ENCODE peak calls at places on chromosomes 1 and 21, in five cellular contexts. I is foreskin fibroblast, L is thoracic aorta, F is bronchial epithelial cell, H is tibial nerve. E is an unnamed sample.

GRCh38 chr1:33441088-33441745 is 10.3 kb upstream of the PHC2 start:
- DNase-seq in I (no peak), L (no peak), F (no peak), H (no peak), E (no peak)

GRCh38 chr1:204287466-204287881 is 72.3 kb downstream of the PLEKHA6 start:
- DNase-seq in I (no peak), L (no peak), F (no peak), H (no peak), E (no peak)

GRCh38 chr1:236491469-236492136 is 32.2 kb upstream of the LGALS8 start:
- DNase-seq in I (no peak), L (no peak), F (no peak), H (no peak), E (no peak)

GRCh38 chr21:42939581-42940413 is 14.4 kb upstream of the ERVH48-1 start:
- DNase-seq in I (peak), L (peak), F (peak), H (peak), E (peak)

GRCh38 chr1:87450615-87451209 is 122.0 kb downstream of the LMO4 start:
- DNase-seq in I (no peak), L (no peak), F (peak), H (no peak), E (no peak)

GRCh38 chr1:27031235-27032118 is 18.8 kb upstream of the TENT5B start:
- DNase-seq in I (peak), L (peak), F (peak), H (no peak), E (peak)

GRCh38 chr1:210214573-210215409 is 17.8 kb upstream of the SERTAD4 start:
- DNase-seq in I (peak), L (no peak), F (peak), H (no peak), E (no peak)

GRCh38 chr21:15592271-15592860 is 137.4 kb upstream of the USP25 start:
- DNase-seq in I (peak), L (no peak), F (peak), H (peak), E (peak)

GRCh38 chr1:80083892-80084291 is 1077.4 kb upstream of the ADGRL4 start:
- DNase-seq in I (no peak), L (no peak), F (peak), H (no peak), E (no peak)

GRCh38 chr1:188363943-188364342 is 1535.2 kb downstream of the PLA2G4A start:
- DNase-seq in I (no peak), L (no peak), F (no peak), H (no peak), E (no peak)

GRCh38 chr1:104082221-104082620 is 332.5 kb downstream of the AMY1C start:
- DNase-seq in I (no peak), L (no peak), F (no peak), H (no peak), E (no peak)

GRCh38 chr1:50880373-50880772 is 79.7 kb downstream of the FAF1 start:
- DNase-seq in I (peak), L (no peak), F (no peak), H (no peak), E (peak)

GRCh38 chr21:45219517-45219916 is 68.2 kb downstream of the POFUT2 start:
- DNase-seq in I (no peak), L (no peak), F (no peak), H (no peak), E (peak)

GRCh38 chr1:235503333-235504121 is 725 bp downstream of the B3GALNT2 start:
- DNase-seq in I (peak), L (peak), F (peak), H (peak), E (peak)

GRCh38 chr21:39904457-39904856 is 37.2 kb downstream of the PCP4 start:
- DNase-seq in I (no peak), L (no peak), F (no peak), H (no peak), E (no peak)

GRCh38 chr1:247274857-247275256 is 19.0 kb downstream of the VN1R5 start:
- DNase-seq in I (no peak), L (no peak), F (no peak), H (no peak), E (no peak)

GRCh38 chr1:111988743-111989453 is 570 bp downstream of the KCND3 start:
- DNase-seq in I (peak), L (no peak), F (no peak), H (no peak), E (no peak)

GRCh38 chr1:62884156-62884740 is 100.3 kb downstream of the ATG4C start:
- DNase-seq in I (no peak), L (no peak), F (no peak), H (no peak), E (no peak)

GRCh38 chr1:93980320-93980744 is 71.1 kb upstream of the GCLM start:
- DNase-seq in I (no peak), L (no peak), F (no peak), H (no peak), E (peak)

GRCh38 chr1:158150512-158150911 is 30.2 kb upstream of the CD1D start:
- DNase-seq in I (no peak), L (no peak), F (no peak), H (no peak), E (no peak)

GRCh38 chr1:165726169-165726568 is 27.8 kb upstream of the ALDH9A1 start:
- DNase-seq in I (no peak), L (no peak), F (no peak), H (no peak), E (no peak)

GRCh38 chr1:94544706-94545490 is 3.3 kb upstream of the F3 start:
- DNase-seq in I (peak), L (no peak), F (peak), H (no peak), E (peak)

GRCh38 chr1:102772831-102773230 is 335.5 kb downstream of the COL11A1 start:
- DNase-seq in I (no peak), L (no peak), F (no peak), H (no peak), E (no peak)

GRCh38 chr1:14968251-14968812 is 185.2 kb upstream of the TMEM51 start:
- DNase-seq in I (peak), L (peak), F (peak), H (peak), E (peak)

GRCh38 chr1:67753776-67754525 is 69.0 kb downstream of the GADD45A start:
- DNase-seq in I (no peak), L (no peak), F (peak), H (no peak), E (no peak)

GRCh38 chr1:66954208-66954607 is 29.4 kb downstream of the MIER1 start:
- DNase-seq in I (no peak), L (no peak), F (no peak), H (no peak), E (no peak)

GRCh38 chr1:241627453-241628329 is 12.5 kb downstream of the CHML start:
- DNase-seq in I (peak), L (no peak), F (peak), H (no peak), E (peak)

GRCh38 chr1:156155760-156156495 is 2.5 kb downstream of the SEMA4A start:
- DNase-seq in I (no peak), L (no peak), F (no peak), H (no peak), E (no peak)

GRCh38 chr1:204453141-204453772 is 41.3 kb downstream of the PIK3C2B start:
- DNase-seq in I (no peak), L (no peak), F (peak), H (no peak), E (no peak)

GRCh38 chr21:36980280-36981048 is 14.0 kb upstream of the HLCS start:
- DNase-seq in I (peak), L (no peak), F (no peak), H (no peak), E (peak)

GRCh38 chr21:36976228-36976627 is 9.8 kb upstream of the HLCS start:
- DNase-seq in I (no peak), L (no peak), F (no peak), H (no peak), E (no peak)

GRCh38 chr21:36976882-36977651 is 10.6 kb upstream of the HLCS start:
- DNase-seq in I (peak), L (no peak), F (peak), H (peak), E (peak)

GRCh38 chr21:36981977-36982700 is 15.7 kb upstream of the HLCS start:
- DNase-seq in I (no peak), L (no peak), F (no peak), H (no peak), E (no peak)

DNA sequence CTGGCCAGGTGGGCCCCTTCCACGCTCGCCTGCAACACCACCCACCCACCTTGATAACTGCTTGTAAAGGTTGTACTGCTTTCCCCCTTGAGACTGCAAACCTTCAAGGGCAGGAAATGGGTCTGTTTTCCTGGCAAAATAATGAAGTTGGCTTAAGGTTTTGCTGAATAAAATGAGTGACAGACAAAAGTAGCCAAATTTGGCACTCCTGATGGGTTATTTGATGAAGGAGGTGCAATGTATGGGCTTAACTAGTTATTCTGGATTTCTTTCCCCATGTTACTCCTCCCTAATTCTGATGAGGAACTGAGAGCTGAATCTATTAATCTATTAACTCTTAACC is 14.6 kb upstream of the HLCS start:
- DNase-seq in I (no peak), L (no peak), F (no peak), H (no peak), E (no peak)
- H3K4me3 ChIP-seq in I (peak), L (peak), F (peak), H (peak), E (peak)

DNA sequence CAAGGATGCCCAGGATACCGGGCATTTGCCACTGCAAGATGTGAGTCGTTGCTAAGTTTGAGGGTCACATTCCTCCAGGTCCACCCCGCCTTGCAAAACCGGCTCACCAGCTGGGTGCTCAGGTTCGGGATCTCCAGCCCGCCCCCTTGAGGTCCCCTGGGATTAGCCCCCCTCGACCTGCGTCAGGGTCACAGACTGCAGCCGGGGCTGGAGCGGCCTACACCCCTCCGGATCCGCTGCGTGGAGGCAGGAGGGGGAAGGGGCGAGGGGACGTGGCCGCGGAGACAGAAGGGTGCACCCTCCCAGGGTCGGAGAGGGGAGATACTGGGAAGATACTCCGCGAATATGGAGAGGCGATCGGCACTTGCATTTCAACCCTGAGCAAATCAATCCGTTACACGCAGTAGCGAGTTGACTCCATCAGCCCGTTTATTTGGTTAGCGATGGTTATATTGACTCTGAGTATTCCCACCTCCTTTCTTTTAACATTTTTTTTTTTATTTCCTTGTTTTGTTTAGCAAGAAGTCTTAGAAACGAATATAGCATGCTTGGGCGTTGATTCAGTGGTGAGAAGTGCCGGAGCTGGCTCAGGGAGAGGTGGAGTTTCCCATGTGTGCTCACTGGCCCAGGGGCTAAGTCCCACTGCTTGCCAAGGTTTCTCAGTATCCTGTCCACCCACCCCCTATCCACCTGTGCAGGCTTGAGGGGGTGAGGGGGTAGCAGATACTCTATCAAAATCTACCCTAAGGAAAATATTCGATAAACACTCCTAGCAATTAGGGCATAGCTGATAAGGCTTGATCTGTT is 983 bp downstream of the IFNAR2 start:
- DNase-seq in I (peak), L (no peak), F (peak), H (no peak), E (peak)
- TF ChIP-seq CTCF in I (no peak), L (peak), F (peak), H (no peak), E (peak)

GRCh38 chr1:228218513-228219244 is 10.8 kb downstream of the OBSCN start:
- DNase-seq in I (no peak), L (no peak), F (no peak), H (no peak), E (no peak)
- H3K4me3 ChIP-seq in I (no peak), L (no peak), F (no peak), H (no peak), E (no peak)

GRCh38 chr1:152397474-152397873 is 16.6 kb downstream of the CRNN start:
- DNase-seq in I (no peak), L (no peak), F (no peak), H (no peak), E (peak)

GRCh38 chr1:152394151-152394550 is 19.9 kb downstream of the CRNN start:
- DNase-seq in I (no peak), L (no peak), F (no peak), H (no peak), E (no peak)

DNA sequence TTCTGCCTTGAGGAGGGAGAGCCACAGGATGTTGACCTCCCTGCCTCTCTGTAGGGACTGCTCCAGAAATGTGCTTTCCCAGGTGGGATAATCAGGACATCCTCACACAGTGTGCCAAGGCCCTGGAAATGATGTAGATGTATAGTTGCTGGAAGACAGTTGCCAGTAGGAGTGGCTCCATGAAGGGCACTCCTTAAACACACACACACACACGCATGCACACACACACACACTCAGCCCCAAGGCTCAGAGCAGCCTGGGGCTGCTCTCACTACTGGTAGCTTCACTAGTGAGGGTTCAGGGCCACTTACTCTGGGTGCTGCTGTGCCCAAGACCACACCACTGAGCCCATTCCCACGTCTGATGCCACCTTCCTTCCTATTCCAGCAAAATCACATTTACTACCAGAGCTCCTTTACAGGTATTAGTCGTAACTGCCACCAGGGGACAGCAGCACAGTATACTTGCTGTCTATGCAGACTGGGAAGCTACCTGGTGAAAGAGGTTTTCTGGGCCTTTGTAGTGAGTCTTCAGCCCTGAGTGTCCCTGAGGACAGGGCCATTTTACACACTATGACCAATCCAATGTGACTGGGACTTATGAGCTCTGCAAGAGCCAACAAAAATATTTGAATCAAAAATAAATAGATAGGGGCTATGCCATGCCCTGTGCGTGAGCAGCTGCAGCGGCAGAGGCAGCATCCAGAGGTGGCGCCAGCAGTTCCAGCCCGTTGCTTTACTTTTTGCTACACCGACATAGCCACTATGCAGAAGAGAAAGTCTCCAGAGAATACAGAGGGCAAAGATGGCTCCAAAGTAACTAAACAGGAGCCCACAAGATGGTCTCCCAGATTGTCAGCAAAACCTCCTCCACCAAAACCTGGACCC is 15.0 kb downstream of the CRNN start:
- DNase-seq in I (no peak), L (no peak), F (peak), H (no peak), E (peak)
- TF ChIP-seq CTCF in I (no peak), L (no peak), F (peak), H (no peak), E (peak)

DNA sequence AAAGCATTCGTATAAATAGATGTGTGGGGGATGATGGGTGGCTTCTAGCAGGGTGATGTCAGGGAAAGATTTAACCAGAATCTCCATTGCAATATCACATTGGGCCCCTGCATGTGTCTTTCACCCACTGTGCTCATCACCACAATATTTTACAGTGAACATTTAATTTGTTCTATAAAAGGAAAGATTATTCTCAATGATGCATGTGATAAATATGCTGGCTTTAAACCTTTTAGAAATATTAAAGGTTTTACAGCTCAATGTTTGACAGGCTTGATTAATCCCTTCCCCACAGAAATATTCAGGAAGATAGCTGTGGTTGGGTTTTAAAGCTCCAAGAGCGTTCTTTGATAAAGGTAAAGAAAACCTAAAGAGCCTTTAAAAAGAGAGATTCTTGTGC is 457.8 kb upstream of the DAB1 start:
- DNase-seq in I (no peak), L (no peak), F (no peak), H (no peak), E (no peak)
- H3K4me3 ChIP-seq in I (no peak), L (no peak), F (no peak), H (no peak), E (no peak)

E was measured in AG10803.